ENCODE peak calls at places on chromosomes 7 and 10, in six cellular contexts. R, N, E, H, T and Z are unnamed samples. For H3K4me1, the result is how much of the 10 kb centered on the place peaks cover.

GRCh38 chr10:62647375-62648092 is 157.0 kb upstream of the ADO start:
- DNase-seq in R (no peak), N (no peak), E (no peak), H (no peak), T (no peak), Z (no peak)

GRCh38 chr10:78516741-78517140 is 483.1 kb downstream of the RPS24 start:
- DNase-seq in R (peak), N (no peak), E (peak), H (no peak), T (no peak), Z (no peak)

GRCh38 chr7:82789883-82790609 is 346.5 kb upstream of the CACNA2D1 start:
- DNase-seq in R (no peak), N (no peak), E (no peak), H (peak), T (peak), Z (peak)

GRCh38 chr10:130969700-130970099 is 341.8 kb downstream of the TCERG1L start:
- DNase-seq in R (no peak), N (no peak), E (no peak), H (no peak), T (no peak), Z (no peak)

GRCh38 chr7:139941866-139942265 is 112.8 kb downstream of the TBXAS1 start:
- DNase-seq in R (no peak), N (no peak), E (no peak), H (no peak), T (no peak), Z (no peak)

GRCh38 chr10:28840954-28841353 is 163.6 kb downstream of the BAMBI start:
- DNase-seq in R (no peak), N (no peak), E (no peak), H (no peak), T (no peak), Z (no peak)

GRCh38 chr7:137903382-137904169 is 56.8 kb upstream of the DGKI start:
- DNase-seq in R (peak), N (peak), E (peak), H (peak), T (peak), Z (peak)

GRCh38 chr7:2864204-2864985 is 20.3 kb upstream of the GNA12 start:
- DNase-seq in R (no peak), N (no peak), E (no peak), H (peak), T (peak), Z (peak)

GRCh38 chr10:118792501-118792900 is 37.7 kb upstream of the CACUL1 start:
- DNase-seq in R (no peak), N (no peak), E (no peak), H (peak), T (peak), Z (peak)

GRCh38 chr7:29809533-29810155 is 3.3 kb downstream of the WIPF3 start:
- DNase-seq in R (no peak), N (no peak), E (no peak), H (no peak), T (no peak), Z (no peak)

GRCh38 chr7:128453836-128454804 is 1.6 kb upstream of the HILPDA start:
- DNase-seq in R (peak), N (peak), E (peak), H (peak), T (no peak), Z (peak)

GRCh38 chr10:26738354-26738753 is 40.9 kb downstream of the PDSS1 start:
- DNase-seq in R (no peak), N (no peak), E (no peak), H (peak), T (no peak), Z (no peak)

GRCh38 chr10:100303724-100304319 is 17.3 kb upstream of the BLOC1S2 start:
- DNase-seq in R (no peak), N (no peak), E (no peak), H (peak), T (peak), Z (peak)

GRCh38 chr10:47024399-47025252 is 113.4 kb downstream of the PTPN20 start:
- DNase-seq in R (peak), N (peak), E (peak), H (peak), T (peak), Z (peak)

GRCh38 chr10:93060887-93061593 is 442 bp downstream of the CYP26C1 start:
- DNase-seq in R (peak), N (no peak), E (no peak), H (no peak), T (no peak), Z (no peak)

GRCh38 chr7:110358028-110358427 is 732.9 kb upstream of the LRRN3 start:
- DNase-seq in R (no peak), N (no peak), E (no peak), H (no peak), T (peak), Z (peak)

GRCh38 chr7:118214833-118215182 is 9.7 kb upstream of the ANKRD7 start:
- DNase-seq in R (no peak), N (no peak), E (no peak), H (no peak), T (no peak), Z (no peak)

GRCh38 chr7:134910214-134910890 is 76.0 kb upstream of the AGBL3 start:
- DNase-seq in R (no peak), N (no peak), E (no peak), H (no peak), T (no peak), Z (no peak)

GRCh38 chr7:78121878-78122277 is 323.3 kb downstream of the PHTF2 start:
- DNase-seq in R (no peak), N (no peak), E (no peak), H (no peak), T (no peak), Z (no peak)

GRCh38 chr10:95792874-95793285 is 36.9 kb downstream of the ENTPD1 start:
- DNase-seq in R (no peak), N (no peak), E (no peak), H (peak), T (no peak), Z (peak)

GRCh38 chr10:53314856-53315255 is 542.3 kb upstream of the MBL2 start:
- DNase-seq in R (no peak), N (no peak), E (no peak), H (peak), T (peak), Z (peak)

GRCh38 chr10:43350139-43350538 is 21.3 kb upstream of the FXYD4 start:
- DNase-seq in R (no peak), N (no peak), E (no peak), H (no peak), T (peak), Z (no peak)

GRCh38 chr7:151779255-151779654 is 97.7 kb downstream of the PRKAG2 start:
- DNase-seq in R (no peak), N (no peak), E (no peak), H (no peak), T (no peak), Z (no peak)

GRCh38 chr10:1461016-1461415 is 276.3 kb downstream of the ADARB2 start:
- DNase-seq in R (no peak), N (no peak), E (no peak), H (no peak), T (no peak), Z (no peak)

GRCh38 chr7:66664590-66665293 is 36.1 kb downstream of the KCTD7 start:
- DNase-seq in R (no peak), N (no peak), E (no peak), H (no peak), T (no peak), Z (no peak)

GRCh38 chr7:31051598-31052503 is at the start of gene ADCYAP1R1:
- DNase-seq in R (peak), N (peak), E (peak), H (no peak), T (no peak), Z (peak)

GRCh38 chr10:95268438-95268837 is 22.4 kb downstream of the PDLIM1 start:
- DNase-seq in R (no peak), N (no peak), E (peak), H (no peak), T (no peak), Z (no peak)

GRCh38 chr10:23291551-23292334 is 52.9 kb downstream of the C10orf67 start:
- DNase-seq in R (no peak), N (no peak), E (no peak), H (no peak), T (no peak), Z (no peak)

GRCh38 chr10:122112625-122113160 is 123.7 kb downstream of the TACC2 start:
- DNase-seq in R (peak), N (peak), E (peak), H (peak), T (peak), Z (peak)

GRCh38 chr7:159033956-159034938 is 110.4 kb downstream of the VIPR2 start:
- DNase-seq in R (no peak), N (no peak), E (peak), H (no peak), T (no peak), Z (no peak)

GRCh38 chr7:159032310-159032709 is 112.4 kb downstream of the VIPR2 start:
- DNase-seq in R (no peak), N (no peak), E (peak), H (no peak), T (no peak), Z (no peak)

GRCh38 chr7:159032753-159033472 is 111.8 kb downstream of the VIPR2 start:
- DNase-seq in R (no peak), N (no peak), E (peak), H (no peak), T (no peak), Z (no peak)

GRCh38 chr7:159034988-159035387 is 109.7 kb downstream of the VIPR2 start:
- DNase-seq in R (peak), N (no peak), E (peak), H (no peak), T (no peak), Z (no peak)

DNA sequence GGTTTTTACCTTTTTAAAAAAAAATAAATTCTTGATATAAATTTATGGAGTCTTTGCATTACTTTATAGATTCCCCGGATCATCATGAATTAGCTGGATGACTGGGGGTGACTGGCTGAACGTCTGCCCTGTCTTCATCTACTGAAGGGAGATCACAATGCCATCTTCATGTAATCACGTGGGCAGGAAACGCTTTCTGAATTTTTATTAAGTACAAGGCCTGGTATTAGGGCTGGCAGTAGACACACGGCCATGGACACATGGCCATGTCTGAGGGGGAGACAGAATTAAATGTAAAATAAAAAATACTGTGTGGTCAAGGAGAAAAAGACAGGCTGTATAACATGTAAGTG is 111.2 kb downstream of the VIPR2 start:
- DNase-seq in R (no peak), N (no peak), E (peak), H (no peak), T (no peak), Z (no peak)
- H3K4me1 ChIP-seq in R (under half), N (under half), E (under half), H (under half), T (under half), Z (under half)

GRCh38 chr10:88243847-88244730 is 339.0 kb downstream of the RNLS start:
- DNase-seq in R (no peak), N (no peak), E (no peak), H (no peak), T (no peak), Z (no peak)
- H3K9ac ChIP-seq in R (no peak), N (no peak), E (no peak), H (no peak), T (no peak), Z (peak)

GRCh38 chr10:125756196-125756595 is 19.4 kb downstream of the MMP21 start:
- DNase-seq in R (no peak), N (no peak), E (no peak), H (no peak), T (no peak), Z (no peak)
- H3K4me1 ChIP-seq in R (under half), N (under half), E (under half), H (under half), T (under half), Z (under half)

GRCh38 chr7:129775695-129776396 is 164.3 kb downstream of the NRF1 start:
- DNase-seq in R (peak), N (no peak), E (peak), H (no peak), T (no peak), Z (no peak)
- H3K9ac ChIP-seq in R (no peak), N (no peak), E (no peak), H (no peak), T (no peak), Z (no peak)

GRCh38 chr7:320297-320696 is 30.3 kb downstream of the FOXL3 start:
- DNase-seq in R (no peak), N (no peak), E (no peak), H (no peak), T (no peak), Z (no peak)

GRCh38 chr7:318476-319266 is 28.7 kb downstream of the FOXL3 start:
- DNase-seq in R (no peak), N (no peak), E (no peak), H (no peak), T (no peak), Z (no peak)

GRCh38 chr7:322111-322671 is 32.2 kb downstream of the FOXL3 start:
- DNase-seq in R (peak), N (peak), E (peak), H (peak), T (peak), Z (peak)

GRCh38 chr7:317643-318405 is 27.9 kb downstream of the FOXL3 start:
- DNase-seq in R (no peak), N (no peak), E (no peak), H (no peak), T (no peak), Z (no peak)

GRCh38 chr7:319267-319661 is 29.3 kb downstream of the FOXL3 start:
- DNase-seq in R (no peak), N (no peak), E (no peak), H (no peak), T (no peak), Z (no peak)
- H3K4me1 ChIP-seq in R (under half), N (under half), E (under half), H (under half), T (under half), Z (under half)

DNA sequence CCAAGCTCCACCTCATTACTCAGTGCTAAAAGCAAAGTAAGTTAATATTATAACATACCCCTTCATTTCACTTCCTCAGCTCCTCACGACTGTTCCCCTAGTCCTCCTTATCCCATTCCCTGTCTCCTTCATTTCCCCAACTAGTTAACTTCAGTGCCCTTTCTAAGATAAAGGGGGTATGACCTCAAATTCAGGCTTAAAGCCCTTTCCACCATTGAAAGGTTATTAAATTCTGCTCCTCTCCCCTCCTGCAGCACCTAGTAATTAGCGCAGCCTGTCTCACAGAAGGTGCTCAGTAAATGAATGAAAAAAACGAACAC is 1.0 kb downstream of the CRPPA start:
- DNase-seq in R (no peak), N (no peak), E (no peak), H (no peak), T (no peak), Z (no peak)
- H3K9ac ChIP-seq in R (peak), N (no peak), E (peak), H (peak), T (peak), Z (peak)

GRCh38 chr10:12981570-12981969 is 19.9 kb downstream of the CCDC3 start:
- DNase-seq in R (no peak), N (no peak), E (no peak), H (peak), T (peak), Z (peak)
- H3K4me1 ChIP-seq in R (under half), N (under half), E (under half), H (under half), T (under half), Z (under half)

DNA sequence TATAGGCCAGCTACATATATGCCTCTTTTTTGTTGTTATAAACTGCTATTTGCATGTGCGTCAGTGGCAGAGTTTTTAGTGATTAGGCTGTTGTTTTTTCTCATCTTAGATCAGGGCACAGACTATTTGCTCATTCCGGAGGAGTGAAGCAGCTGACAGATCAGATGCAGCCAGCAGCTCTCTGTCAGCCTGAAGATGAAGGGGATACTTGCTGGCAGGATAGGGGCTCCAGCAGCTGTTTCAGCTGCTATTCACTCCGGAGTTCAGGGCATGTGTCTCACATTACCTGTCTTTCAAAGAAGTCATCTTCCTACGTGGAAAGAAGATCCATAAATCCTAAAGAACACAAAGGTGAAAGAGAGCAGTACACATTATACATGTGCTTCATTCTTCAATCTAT is 182.9 kb upstream of the CHRM2 start:
- DNase-seq in R (no peak), N (no peak), E (no peak), H (peak), T (no peak), Z (no peak)
- H3K9ac ChIP-seq in R (no peak), N (no peak), E (no peak), H (no peak), T (no peak), Z (no peak)